ENCODE peak calls at places on chromosomes 4 and X, in five cellular contexts. One of them, this sample, is unnamed.

GRCh38 chrX:18931972-18932371 is 51.9 kb downstream of the PHKA2 start:
- DNase-seq in uterus: no peak
- DNase-seq in brain microvascular endothelial cell: peak
- DNase-seq in T-helper 2 cell: no peak
- DNase-seq in aorta: no peak
- DNase-seq in this sample: no peak

GRCh38 chr4:155891058-155891457 is 12.4 kb upstream of the TDO2 start:
- DNase-seq in uterus: no peak
- DNase-seq in brain microvascular endothelial cell: peak
- DNase-seq in T-helper 2 cell: no peak
- DNase-seq in aorta: no peak
- DNase-seq in this sample: no peak

GRCh38 chrX:44945736-44946135 is 72.7 kb downstream of the KDM6A start:
- DNase-seq in uterus: no peak
- DNase-seq in brain microvascular endothelial cell: no peak
- DNase-seq in T-helper 2 cell: no peak
- DNase-seq in aorta: no peak
- DNase-seq in this sample: no peak

GRCh38 chr4:80335554-80336358 is at the start of gene CFAP299:
- DNase-seq in uterus: peak
- DNase-seq in brain microvascular endothelial cell: peak
- DNase-seq in T-helper 2 cell: peak
- DNase-seq in aorta: peak
- DNase-seq in this sample: peak

GRCh38 chr4:168831585-168831918 is 178.5 kb downstream of the CBR4 start:
- DNase-seq in uterus: no peak
- DNase-seq in brain microvascular endothelial cell: no peak
- DNase-seq in T-helper 2 cell: no peak
- DNase-seq in aorta: no peak
- DNase-seq in this sample: no peak

GRCh38 chrX:31179203-31179602 is 107.4 kb upstream of the FTHL17 start:
- DNase-seq in uterus: no peak
- DNase-seq in brain microvascular endothelial cell: no peak
- DNase-seq in T-helper 2 cell: no peak
- DNase-seq in aorta: no peak
- DNase-seq in this sample: no peak

GRCh38 chr4:118265312-118266144 is 87.3 kb downstream of the PRSS12 start:
- DNase-seq in uterus: no peak
- DNase-seq in brain microvascular endothelial cell: no peak
- DNase-seq in T-helper 2 cell: no peak
- DNase-seq in aorta: peak
- DNase-seq in this sample: no peak

GRCh38 chrX:70432936-70433847 is 10.1 kb downstream of the GDPD2 start:
- DNase-seq in uterus: no peak
- DNase-seq in brain microvascular endothelial cell: no peak
- DNase-seq in T-helper 2 cell: no peak
- DNase-seq in aorta: no peak
- DNase-seq in this sample: no peak

GRCh38 chr4:8525383-8526120 is 54.6 kb upstream of the GPR78 start:
- DNase-seq in uterus: no peak
- DNase-seq in brain microvascular endothelial cell: no peak
- DNase-seq in T-helper 2 cell: no peak
- DNase-seq in aorta: peak
- DNase-seq in this sample: no peak

GRCh38 chr4:11743961-11744360 is 315.3 kb upstream of the HS3ST1 start:
- DNase-seq in uterus: no peak
- DNase-seq in brain microvascular endothelial cell: no peak
- DNase-seq in T-helper 2 cell: no peak
- DNase-seq in aorta: no peak
- DNase-seq in this sample: no peak